ENCODE peak calls at places on chromosome 1, in eight cellular contexts. C is K562; R is fibroblast of mammary gland; I is activated CD8-positive, alpha-beta memory T cell treated with anti-CD3 and anti-CD28 coated beads, Interleukin-2, amount 50 U/mL, for 4 hours; V is GM23248; J is substantia nigra; N is PC-3; Q is DND-41. P is an unnamed sample.

GRCh38 chr1:197200468-197200899 is 54.0 kb upstream of the ASPM start:
- DNase-seq in C (no peak), Q (no peak), I (no peak), V (peak; percentile 61), N (peak; percentile 16), J (no peak), R (peak; percentile 30), P (peak; percentile 43)

GRCh38 chr1:3890389-3891328 is 9.4 kb downstream of the C1orf174 start:
- DNase-seq in N (no peak), R (no peak), V (no peak), C (no peak), Q (no peak), J (no peak), I (no peak), P (no peak)

GRCh38 chr1:171794085-171794484 is 12.6 kb downstream of the METTL13 start:
- DNase-seq in C (no peak), N (peak; percentile 95), V (peak; percentile 88), R (peak; percentile 89), I (peak; percentile 37), J (no peak), Q (peak; percentile 18), P (peak; percentile 44)

GRCh38 chr1:29453502-29454240 is 217.3 kb downstream of the PTPRU start:
- DNase-seq in Q (peak; percentile 41), N (peak; percentile 62), J (no peak), C (peak; percentile 88), I (no peak), V (peak; percentile 62), R (peak; percentile 53), P (peak; percentile 55)

GRCh38 chr1:15684042-15684461 is at the start of gene PLEKHM2:
- DNase-seq in Q (peak; percentile 54), N (peak; percentile 49), V (peak; percentile 79), I (peak; percentile 63), R (peak; percentile 27), J (no peak), C (peak; percentile 88), P (peak; percentile 79)

GRCh38 chr1:56202743-56203142 is 376.6 kb downstream of the PLPP3 start:
- DNase-seq in R (no peak), C (no peak), V (no peak), N (no peak), Q (no peak), I (no peak), J (no peak), P (no peak)

GRCh38 chr1:218380125-218380977 is 35.2 kb downstream of the TGFB2 start:
- DNase-seq in V (peak; percentile 82), I (no peak), R (peak; percentile 73), J (no peak), Q (no peak), N (peak; percentile 100), C (no peak), P (no peak)

GRCh38 chr1:226648421-226648820 is 90.7 kb downstream of the ITPKB start:
- DNase-seq in J (no peak), R (no peak), N (no peak), C (no peak), V (no peak), I (no peak), Q (no peak), P (no peak)

GRCh38 chr1:21396516-21396915 is 43.4 kb upstream of the NBPF3 start:
- DNase-seq in C (no peak), J (no peak), Q (no peak), V (no peak), N (no peak), I (no peak), R (no peak), P (no peak)

GRCh38 chr1:65993047-65993363 is 200.3 kb downstream of the PDE4B start:
- DNase-seq in N (no peak), J (no peak), V (no peak), I (no peak), Q (no peak), R (no peak), C (no peak), P (no peak)

GRCh38 chr1:234475166-234475793 is 3.7 kb downstream of the TARBP1 start:
- DNase-seq in I (no peak), Q (no peak), V (no peak), C (no peak), N (no peak), R (no peak), J (no peak), P (no peak)

GRCh38 chr1:91650764-91651163 is 150.1 kb downstream of the CDC7 start:
- DNase-seq in J (no peak), R (peak; percentile 100), Q (no peak), N (peak; percentile 59), V (peak; percentile 99), C (no peak), I (no peak), P (no peak)

GRCh38 chr1:12202577-12202976 is 27.3 kb upstream of the VPS13D start:
- DNase-seq in N (no peak), I (no peak), C (no peak), V (no peak), Q (no peak), R (no peak), J (no peak), P (no peak)

GRCh38 chr1:184025242-184025675 is 12.3 kb downstream of the COLGALT2 start:
- DNase-seq in Q (no peak), C (no peak), R (peak; percentile 85), N (peak; percentile 70), J (no peak), V (peak; percentile 94), I (no peak), P (no peak)

GRCh38 chr1:87123610-87124009 is 205.1 kb upstream of the LMO4 start:
- DNase-seq in J (no peak), N (no peak), V (no peak), C (no peak), Q (no peak), R (no peak), I (no peak), P (no peak)

P was measured in erythroblast.